ENCODE peak calls at places on chromosomes 11 and 22, in ten cellular contexts. U, L, M, Y, T, Q, B, K, X and I are unnamed samples.

GRCh38 chr22:23826510-23827350 is 12.1 kb downstream of the DERL3 start:
- DNase-seq in Q (no peak), K (peak), Y (peak), X (no peak), M (no peak), L (no peak), T (no peak), U (no peak), B (no peak), I (no peak)

GRCh38 chr11:107916671-107917241 is 11.5 kb upstream of the RAB39A start:
- DNase-seq in B (peak), U (peak), X (peak), M (no peak), L (no peak), Q (no peak), Y (peak), K (no peak), T (peak), I (peak)

GRCh38 chr11:105466582-105467228 is 143.2 kb upstream of the GRIA4 start:
- DNase-seq in K (peak), L (no peak), U (no peak), X (no peak), Q (no peak), M (no peak), B (no peak), Y (peak), T (no peak), I (peak)

GRCh38 chr22:46025973-46026906 is 49.3 kb upstream of the WNT7B start:
- DNase-seq in M (no peak), X (no peak), Y (no peak), Q (peak), T (no peak), K (no peak), U (no peak), L (peak), B (no peak), I (no peak)

GRCh38 chr22:38454361-38455062 is 487 bp downstream of the KCNJ4 start:
- DNase-seq in Y (no peak), U (peak), L (no peak), M (no peak), X (no peak), T (no peak), K (no peak), Q (no peak), B (no peak), I (no peak)

GRCh38 chr11:83641511-83641910 is 355.3 kb upstream of the CCDC90B start:
- DNase-seq in L (no peak), U (no peak), K (peak), T (no peak), X (no peak), B (no peak), Q (peak), M (peak), Y (peak), I (peak)

GRCh38 chr11:111347002-111347722 is 31.9 kb downstream of the POU2AF1 start:
- DNase-seq in X (no peak), L (no peak), B (no peak), Y (peak), K (no peak), M (no peak), U (no peak), Q (no peak), T (no peak), I (no peak)

GRCh38 chr11:94588366-94588952 is 21.3 kb downstream of the PIWIL4 start:
- DNase-seq in L (peak), K (no peak), U (no peak), T (no peak), Q (no peak), X (no peak), Y (no peak), M (no peak), B (no peak), I (no peak)

GRCh38 chr11:37506516-37506915 is 908.5 kb upstream of the RAG2 start:
- DNase-seq in T (no peak), M (no peak), B (no peak), Y (peak), U (no peak), X (no peak), Q (no peak), L (no peak), K (no peak), I (peak)

GRCh38 chr11:112255075-112255739 is 5.5 kb downstream of the PLET1 start:
- DNase-seq in M (peak), K (peak), T (no peak), U (no peak), X (no peak), L (no peak), Q (no peak), B (no peak), Y (peak), I (peak)

GRCh38 chr11:7655253-7656217 is 17.8 kb downstream of the CYB5R2 start:
- DNase-seq in X (peak), Q (no peak), U (no peak), T (no peak), Y (no peak), B (no peak), K (no peak), M (no peak), L (no peak), I (no peak)

GRCh38 chr11:64765841-64766682 is 6.3 kb upstream of the PYGM start:
- DNase-seq in X (no peak), Y (no peak), M (no peak), K (no peak), U (no peak), B (no peak), L (peak), Q (no peak), T (no peak), I (no peak)

GRCh38 chr11:37313266-37313665 is 715.2 kb upstream of the RAG2 start:
- DNase-seq in L (no peak), U (no peak), Q (no peak), T (no peak), B (no peak), Y (no peak), K (no peak), M (no peak), X (no peak), I (no peak)

GRCh38 chr11:120068114-120068573 is 69.8 kb downstream of the TRIM29 start:
- DNase-seq in Q (no peak), M (no peak), X (peak), L (no peak), Y (peak), B (no peak), K (no peak), U (no peak), T (no peak), I (peak)

GRCh38 chr11:94068764-94069163 is 47.6 kb downstream of the HEPHL1 start:
- DNase-seq in M (no peak), T (no peak), K (no peak), Y (peak), Q (no peak), L (no peak), B (no peak), U (no peak), X (no peak), I (no peak)

GRCh38 chr11:10439924-10440323 is 15.1 kb upstream of the AMPD3 start:
- DNase-seq in L (no peak), X (no peak), K (no peak), Y (no peak), T (no peak), U (no peak), Q (no peak), B (no peak), M (no peak), I (no peak)

GRCh38 chr11:124798991-124799383 is 1.2 kb downstream of the MSANTD2 start:
- DNase-seq in T (no peak), Q (no peak), M (peak), U (peak), B (no peak), L (no peak), K (peak), Y (peak), X (no peak), I (peak)

GRCh38 chr22:43448048-43448447 is 36.2 kb downstream of the MPPED1 start:
- DNase-seq in K (no peak), Q (no peak), X (no peak), Y (no peak), U (no peak), L (peak), T (no peak), M (no peak), B (no peak), I (no peak)

GRCh38 chr11:101974255-101974654 is 57.9 kb upstream of the ANGPTL5 start:
- DNase-seq in Q (no peak), B (no peak), U (no peak), Y (peak), M (peak), T (no peak), L (no peak), X (no peak), K (peak), I (peak)

GRCh38 chr22:41683052-41683451 is 5.6 kb downstream of the SNU13 start:
- DNase-seq in X (no peak), U (no peak), T (no peak), B (no peak), Y (no peak), M (no peak), K (no peak), Q (no peak), L (no peak), I (no peak)

GRCh38 chr11:68008381-68009337 is 1.5 kb upstream of the ALDH3B1 start:
- DNase-seq in Y (no peak), K (no peak), M (no peak), L (no peak), T (no peak), X (no peak), Q (peak), B (no peak), U (peak), I (no peak)

GRCh38 chr11:27254744-27255446 is 108.1 kb downstream of the CCDC34 start:
- DNase-seq in Q (no peak), Y (peak), M (peak), U (no peak), T (no peak), L (no peak), B (no peak), K (no peak), X (no peak), I (peak)

GRCh38 chr22:50456466-50457234 is 18.2 kb downstream of the SBF1 start:
- DNase-seq in K (no peak), T (no peak), B (no peak), Y (no peak), X (no peak), L (no peak), M (no peak), U (no peak), Q (no peak), I (no peak)

GRCh38 chr22:42560781-42561180 is 7.0 kb downstream of the SERHL2 start:
- DNase-seq in M (no peak), Y (peak), B (no peak), X (no peak), L (no peak), T (no peak), Q (no peak), K (no peak), U (peak), I (peak)

GRCh38 chr22:43077121-43077877 is 11.9 kb downstream of the TTLL1 start:
- DNase-seq in Y (no peak), K (no peak), M (no peak), L (no peak), X (no peak), T (no peak), U (no peak), Q (no peak), B (no peak), I (no peak)

GRCh38 chr11:123484448-123484847 is 54.4 kb downstream of the GRAMD1B start:
- DNase-seq in M (no peak), Q (no peak), T (no peak), Y (no peak), X (no peak), K (no peak), U (no peak), B (no peak), L (no peak), I (no peak)

GRCh38 chr22:36456459-36456835 is 25.0 kb downstream of the TXN2 start:
- DNase-seq in U (no peak), X (no peak), T (no peak), Q (no peak), M (no peak), K (no peak), L (no peak), Y (no peak), B (no peak), I (no peak)

GRCh38 chr11:78808903-78809302 is 234.2 kb upstream of the NARS2 start:
- DNase-seq in T (no peak), K (no peak), M (no peak), U (no peak), Q (no peak), B (no peak), L (no peak), X (no peak), Y (no peak), I (no peak)

GRCh38 chr11:70055444-70055843 is 22.7 kb upstream of the ANO1 start:
- DNase-seq in L (no peak), T (no peak), K (no peak), U (no peak), Y (no peak), B (no peak), M (no peak), Q (no peak), X (no peak), I (no peak)

GRCh38 chr11:82782825-82783374 is 49.2 kb upstream of the FAM181B start:
- DNase-seq in L (no peak), M (no peak), U (no peak), X (no peak), K (no peak), B (no peak), Q (no peak), Y (no peak), T (no peak), I (no peak)

GRCh38 chr22:40178417-40179409 is 988 bp downstream of the TNRC6B start:
- DNase-seq in U (peak), X (peak), L (no peak), B (no peak), K (no peak), Q (no peak), T (no peak), Y (peak), M (no peak), I (peak)

GRCh38 chr11:11899401-11899800 is 57.6 kb downstream of the USP47 start:
- DNase-seq in U (no peak), Y (no peak), M (no peak), T (no peak), B (no peak), K (no peak), X (no peak), L (no peak), Q (no peak), I (no peak)
- TF ChIP-seq CTCF in U (peak), Y (peak), M (no peak), T (no peak), B (no peak), K (no peak), X (no peak), L (peak), Q (no peak), I (no peak)

GRCh38 chr22:29082826-29083545 is 10.2 kb downstream of the KREMEN1 start:
- DNase-seq in Y (no peak), X (no peak), K (no peak), L (no peak), B (no peak), M (no peak), Q (no peak), U (no peak), T (no peak), I (no peak)

GRCh38 chr22:29079218-29079901 is 6.5 kb downstream of the KREMEN1 start:
- DNase-seq in U (no peak), M (no peak), L (no peak), X (no peak), T (no peak), B (no peak), Y (no peak), K (no peak), Q (no peak), I (no peak)

GRCh38 chr22:29080061-29080975 is 7.5 kb downstream of the KREMEN1 start:
- DNase-seq in B (no peak), L (no peak), T (no peak), K (no peak), M (no peak), U (no peak), Y (peak), Q (no peak), X (no peak), I (no peak)

GRCh38 chr22:29083576-29084566 is 11.0 kb downstream of the KREMEN1 start:
- DNase-seq in Q (no peak), Y (peak), M (no peak), X (no peak), B (no peak), U (no peak), K (peak), L (no peak), T (no peak), I (no peak)

GRCh38 chr22:29081499-29082236 is 8.8 kb downstream of the KREMEN1 start:
- DNase-seq in T (no peak), U (no peak), K (no peak), X (no peak), M (no peak), L (no peak), Q (no peak), Y (no peak), B (no peak), I (peak)
- TF ChIP-seq CTCF in T (no peak), U (no peak), K (no peak), X (no peak), M (no peak), L (no peak), Q (no peak), Y (no peak), B (no peak), I (no peak)

DNA sequence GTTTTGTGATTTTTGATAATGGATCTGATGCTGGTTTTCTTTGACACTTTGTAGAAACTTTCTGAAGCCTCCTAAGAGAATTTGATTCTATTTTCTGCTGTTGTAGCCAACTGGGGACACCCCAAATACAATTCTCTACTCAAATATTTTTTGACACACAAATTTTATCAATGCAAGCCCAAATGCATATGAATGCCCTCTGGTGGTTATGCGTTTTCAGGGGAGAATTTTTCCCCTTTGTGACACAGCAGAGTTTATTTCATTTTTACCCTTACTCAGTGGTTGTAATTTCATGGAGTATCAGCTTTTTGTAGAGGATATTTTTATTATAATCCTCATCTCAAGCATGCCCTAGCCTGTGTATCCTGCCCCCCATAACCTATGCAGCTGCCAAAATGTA is 44.7 kb upstream of the MTMR2 start:
- DNase-seq in T (no peak), K (peak), Y (peak), Q (no peak), U (peak), L (no peak), B (no peak), X (no peak), M (no peak), I (peak)
- TF ChIP-seq CTCF in T (no peak), K (peak), Y (peak), Q (no peak), U (peak), L (peak), B (no peak), X (peak), M (peak), I (peak)

GRCh38 chr11:60130496-60130895 is 42.0 kb downstream of the MS4A2 start:
- DNase-seq in U (peak), T (no peak), M (no peak), L (peak), Y (peak), Q (no peak), B (no peak), K (no peak), X (no peak), I (peak)
- TF ChIP-seq CTCF in U (peak), T (peak), M (peak), L (peak), Y (peak), Q (no peak), B (peak), K (no peak), X (peak), I (no peak)

GRCh38 chr11:43505171-43505570 is 146.5 kb downstream of the TTC17 start:
- DNase-seq in X (peak), Q (no peak), K (no peak), T (no peak), Y (no peak), B (no peak), M (no peak), L (no peak), U (no peak), I (no peak)

GRCh38 chr11:43503417-43503816 is 144.7 kb downstream of the TTC17 start:
- DNase-seq in M (no peak), T (no peak), B (no peak), K (no peak), X (peak), Q (no peak), U (no peak), L (no peak), Y (no peak), I (peak)

GRCh38 chr11:43508511-43508918 is 149.8 kb downstream of the TTC17 start:
- DNase-seq in U (no peak), X (no peak), B (no peak), Y (peak), L (no peak), K (peak), Q (no peak), M (peak), T (no peak), I (peak)

GRCh38 chr11:43507171-43507570 is 148.5 kb downstream of the TTC17 start:
- DNase-seq in U (no peak), X (peak), Y (no peak), Q (no peak), T (no peak), M (no peak), B (no peak), L (no peak), K (no peak), I (no peak)

DNA sequence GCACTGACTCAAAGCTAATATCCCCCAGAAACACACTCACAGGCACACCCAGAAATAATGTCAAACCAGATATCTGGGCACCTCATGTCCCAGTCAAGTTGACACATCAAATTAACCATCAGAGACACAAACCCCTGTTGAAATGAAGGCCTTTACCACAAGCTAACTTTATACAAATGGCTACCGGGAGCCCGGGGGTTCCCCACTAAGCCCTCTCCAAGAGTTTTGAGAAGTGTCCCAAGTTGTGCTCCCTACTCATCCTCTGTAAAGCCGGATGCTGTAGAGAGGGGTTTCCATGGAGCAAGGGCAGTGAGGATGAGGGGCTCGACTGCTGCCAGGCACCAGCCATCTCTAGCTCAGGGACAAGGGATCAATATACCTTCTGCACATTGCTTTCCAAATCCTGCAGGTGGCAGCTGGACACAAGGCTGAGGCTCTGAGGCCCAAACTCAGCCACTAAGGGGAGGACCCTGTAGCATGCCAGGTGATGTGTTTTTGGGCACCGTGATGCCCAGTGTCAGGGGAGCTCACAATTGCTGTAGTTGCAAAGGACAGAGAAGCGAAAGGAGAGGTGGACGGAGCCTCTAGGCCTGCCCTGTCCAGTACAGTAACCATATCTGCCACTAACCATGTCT is 145.7 kb downstream of the TTC17 start:
- DNase-seq in U (peak), X (no peak), Q (peak), K (no peak), L (no peak), T (peak), M (no peak), B (no peak), Y (peak), I (peak)
- TF ChIP-seq CTCF in U (peak), X (peak), Q (peak), K (no peak), L (peak), T (peak), M (peak), B (no peak), Y (peak), I (peak)

GRCh38 chr22:44890416-44891292 is 119.2 kb downstream of the PHF21B start:
- DNase-seq in T (no peak), Y (no peak), U (no peak), M (no peak), K (no peak), Q (no peak), L (peak), B (no peak), X (no peak), I (no peak)
- TF ChIP-seq CTCF in T (no peak), Y (no peak), U (no peak), M (no peak), K (no peak), Q (no peak), L (no peak), B (no peak), X (no peak), I (no peak)

DNA sequence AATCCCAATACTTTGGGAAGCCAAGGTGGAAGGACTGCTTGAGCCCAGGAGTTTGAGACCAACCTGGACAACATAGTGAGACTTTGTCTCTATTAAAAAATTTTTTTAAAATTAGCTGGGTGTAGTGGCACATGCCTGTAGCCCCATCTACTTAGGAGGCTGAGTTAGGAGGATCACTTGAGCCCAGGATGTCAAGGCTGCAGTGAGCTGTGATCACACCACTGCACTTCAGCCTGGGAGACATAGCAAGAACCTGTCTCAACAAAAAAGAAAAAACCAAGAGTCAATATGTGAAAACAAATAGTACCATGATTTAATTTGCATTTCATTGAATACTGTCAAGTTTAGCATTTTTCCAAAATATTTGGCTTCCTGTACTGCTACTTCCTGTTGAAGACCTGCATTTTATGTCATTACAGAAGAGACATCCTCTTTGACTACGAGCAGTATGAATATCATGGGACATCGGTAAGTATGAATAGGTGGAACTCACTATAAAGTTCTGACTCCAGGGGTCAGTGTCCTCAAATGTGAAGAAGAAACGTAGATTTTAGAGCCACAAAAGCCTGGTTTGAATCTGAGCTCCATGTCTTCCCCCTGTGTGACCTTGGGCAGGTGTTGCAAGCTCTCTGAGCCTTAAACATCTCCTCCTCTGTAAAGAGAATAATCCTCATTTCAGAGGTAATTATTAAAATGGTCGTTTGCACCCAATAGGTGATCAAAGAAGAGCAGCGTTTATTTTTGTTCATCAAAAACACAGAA is 16.0 kb downstream of the CDC45 start:
- DNase-seq in Q (no peak), U (peak), L (no peak), Y (peak), B (no peak), T (no peak), K (peak), X (no peak), M (peak), I (peak)
- TF ChIP-seq CTCF in Q (no peak), U (peak), L (no peak), Y (peak), B (peak), T (peak), K (peak), X (peak), M (peak), I (peak)